ENCODE peak calls at places on chromosomes 11 and 22, in eight cellular contexts. I, R, T, P, S, O, Q and C are unnamed samples.

GRCh38 chr11:65434057-65434666 is 11.6 kb downstream of the NEAT1 start:
- DNase-seq in S (no peak), Q (no peak), T (no peak), O (peak; percentile 44), I (no peak), P (peak; percentile 26), R (no peak), C (peak; percentile 30)

GRCh38 chr11:24513837-24514594 is 17.2 kb downstream of the LUZP2 start:
- DNase-seq in I (no peak), P (no peak), R (no peak), T (no peak), Q (no peak), S (no peak), O (no peak), C (peak; percentile 37)

GRCh38 chr11:63710476-63711217 is 29.3 kb downstream of the RTN3 start:
- DNase-seq in R (no peak), Q (no peak), S (peak; percentile 23), P (no peak), T (no peak), I (no peak), O (no peak), C (no peak)

GRCh38 chr11:104127828-104128227 is 36.1 kb downstream of the PDGFD start:
- DNase-seq in Q (no peak), I (no peak), R (no peak), O (no peak), T (no peak), P (peak; percentile 55), S (no peak), C (peak; percentile 68)

GRCh38 chr11:84414936-84415335 is 1128.8 kb upstream of the CCDC90B start:
- DNase-seq in R (no peak), I (no peak), Q (no peak), S (no peak), P (no peak), T (no peak), O (no peak), C (no peak)

GRCh38 chr22:50340157-50340879 is 2.8 kb upstream of the PPP6R2 start:
- DNase-seq in S (no peak), Q (no peak), O (no peak), R (no peak), I (no peak), T (no peak), P (peak; percentile 13), C (no peak)

GRCh38 chr11:66144000-66144678 is 74.1 kb downstream of the PACS1 start:
- DNase-seq in R (no peak), T (no peak), I (no peak), S (no peak), O (no peak), Q (no peak), P (no peak), C (no peak)

GRCh38 chr11:77106321-77106720 is 3.7 kb downstream of the OMP start:
- DNase-seq in T (no peak), P (peak; percentile 48), Q (no peak), I (no peak), O (no peak), R (no peak), S (peak; percentile 64), C (peak; percentile 24)

GRCh38 chr11:115939726-115940421 is 435.7 kb upstream of the CADM1 start:
- DNase-seq in Q (no peak), R (no peak), I (no peak), S (no peak), O (no peak), T (no peak), P (no peak), C (no peak)

GRCh38 chr11:90288207-90288821 is 65.5 kb upstream of the CHORDC1 start:
- DNase-seq in I (no peak), S (no peak), P (peak; percentile 34), R (no peak), Q (no peak), T (peak; percentile 65), O (no peak), C (peak; percentile 54)

GRCh38 chr11:575996-576756 is at the start of gene PHRF1:
- DNase-seq in Q (peak; percentile 78), R (peak; percentile 91), T (peak; percentile 99), I (peak; percentile 77), S (peak; percentile 95), O (peak; percentile 96), P (peak; percentile 91), C (peak; percentile 94)

GRCh38 chr22:39253427-39254070 is 8.8 kb upstream of the PDGFB start:
- DNase-seq in R (no peak), S (peak; percentile 52), T (peak; percentile 70), Q (no peak), O (no peak), I (peak; percentile 46), P (peak; percentile 91), C (peak; percentile 94)